ENCODE peak calls at places on chromosome 18, in six cellular contexts. One of them, this sample, is unnamed. For H3K9me3 and H3K4me1, the result is how much of the 10 kb centered on the place peaks cover.

GRCh38 chr18:48705531-48705930 is 166.7 kb downstream of the CTIF start:
- DNase-seq in OCI-LY7: no peak
- DNase-seq in gastrocnemius medialis: no peak
- DNase-seq in Panc1: no peak
- DNase-seq in tibial nerve: no peak
- DNase-seq in CD8-positive, alpha-beta T cell: no peak
- DNase-seq in this sample: no peak

GRCh38 chr18:74509856-74510769 is 13.9 kb downstream of the CNDP2 start:
- DNase-seq in OCI-LY7: no peak
- DNase-seq in gastrocnemius medialis: no peak
- DNase-seq in Panc1: no peak
- DNase-seq in tibial nerve: no peak
- DNase-seq in CD8-positive, alpha-beta T cell: no peak
- DNase-seq in this sample: no peak

GRCh38 chr18:23964282-23965238 is 50.0 kb upstream of the TTC39C start:
- DNase-seq in OCI-LY7: peak
- DNase-seq in gastrocnemius medialis: no peak
- DNase-seq in Panc1: no peak
- DNase-seq in tibial nerve: no peak
- DNase-seq in CD8-positive, alpha-beta T cell: peak
- DNase-seq in this sample: no peak

GRCh38 chr18:79947881-79948610 is 3.4 kb downstream of the SLC66A2 start:
- DNase-seq in OCI-LY7: no peak
- DNase-seq in gastrocnemius medialis: peak
- DNase-seq in Panc1: no peak
- DNase-seq in tibial nerve: no peak
- DNase-seq in CD8-positive, alpha-beta T cell: no peak
- DNase-seq in this sample: peak

GRCh38 chr18:23735021-23735464 is 45.8 kb downstream of the LAMA3 start:
- DNase-seq in OCI-LY7: no peak
- DNase-seq in gastrocnemius medialis: no peak
- DNase-seq in Panc1: no peak
- DNase-seq in tibial nerve: no peak
- DNase-seq in CD8-positive, alpha-beta T cell: no peak
- DNase-seq in this sample: no peak

GRCh38 chr18:69958422-69958821 is 10.7 kb upstream of the CD226 start:
- DNase-seq in OCI-LY7: no peak
- DNase-seq in gastrocnemius medialis: no peak
- DNase-seq in Panc1: no peak
- DNase-seq in tibial nerve: no peak
- DNase-seq in CD8-positive, alpha-beta T cell: no peak
- DNase-seq in this sample: no peak

GRCh38 chr18:8300749-8301148 is 308.5 kb upstream of the RAB12 start:
- DNase-seq in OCI-LY7: no peak
- DNase-seq in gastrocnemius medialis: no peak
- DNase-seq in Panc1: no peak
- DNase-seq in tibial nerve: no peak
- DNase-seq in CD8-positive, alpha-beta T cell: no peak
- DNase-seq in this sample: no peak

GRCh38 chr18:7561907-7562460 is 5.1 kb upstream of the PTPRM start:
- DNase-seq in OCI-LY7: no peak
- DNase-seq in gastrocnemius medialis: no peak
- DNase-seq in Panc1: no peak
- DNase-seq in tibial nerve: no peak
- DNase-seq in CD8-positive, alpha-beta T cell: no peak
- DNase-seq in this sample: no peak

GRCh38 chr18:37315935-37316334 is 249.7 kb downstream of the CELF4 start:
- DNase-seq in OCI-LY7: no peak
- DNase-seq in gastrocnemius medialis: no peak
- DNase-seq in Panc1: no peak
- DNase-seq in tibial nerve: no peak
- DNase-seq in CD8-positive, alpha-beta T cell: no peak
- DNase-seq in this sample: no peak

GRCh38 chr18:68800075-68800474 is 2.2 kb downstream of the CCDC102B start:
- DNase-seq in OCI-LY7: no peak
- DNase-seq in gastrocnemius medialis: no peak
- DNase-seq in Panc1: no peak
- DNase-seq in tibial nerve: no peak
- DNase-seq in CD8-positive, alpha-beta T cell: no peak
- DNase-seq in this sample: no peak

GRCh38 chr18:51953521-51953920 is 386.5 kb upstream of the DCC start:
- DNase-seq in OCI-LY7: no peak
- DNase-seq in gastrocnemius medialis: no peak
- DNase-seq in Panc1: no peak
- DNase-seq in tibial nerve: no peak
- DNase-seq in CD8-positive, alpha-beta T cell: no peak
- DNase-seq in this sample: no peak

GRCh38 chr18:74831571-74832250 is 234.0 kb downstream of the ZNF407 start:
- DNase-seq in OCI-LY7: no peak
- DNase-seq in gastrocnemius medialis: peak
- DNase-seq in Panc1: no peak
- DNase-seq in tibial nerve: no peak
- DNase-seq in CD8-positive, alpha-beta T cell: no peak
- DNase-seq in this sample: no peak

GRCh38 chr18:9613550-9614400 is 584 bp downstream of the PPP4R1 start:
- DNase-seq in OCI-LY7: peak
- DNase-seq in gastrocnemius medialis: peak
- DNase-seq in Panc1: no peak
- DNase-seq in tibial nerve: peak
- DNase-seq in CD8-positive, alpha-beta T cell: peak
- DNase-seq in this sample: peak

GRCh38 chr18:23226930-23227728 is 91.8 kb downstream of the CABLES1 start:
- DNase-seq in OCI-LY7: no peak
- DNase-seq in gastrocnemius medialis: peak
- DNase-seq in Panc1: no peak
- DNase-seq in tibial nerve: peak
- DNase-seq in CD8-positive, alpha-beta T cell: no peak
- DNase-seq in this sample: no peak

GRCh38 chr18:26639149-26639548 is 90.8 kb upstream of the KCTD1 start:
- DNase-seq in OCI-LY7: no peak
- DNase-seq in gastrocnemius medialis: no peak
- DNase-seq in Panc1: no peak
- DNase-seq in tibial nerve: no peak
- DNase-seq in CD8-positive, alpha-beta T cell: no peak
- DNase-seq in this sample: no peak

GRCh38 chr18:4119127-4119648 is 335.9 kb downstream of the DLGAP1 start:
- DNase-seq in OCI-LY7: no peak
- DNase-seq in gastrocnemius medialis: no peak
- DNase-seq in Panc1: no peak
- DNase-seq in tibial nerve: no peak
- DNase-seq in CD8-positive, alpha-beta T cell: no peak
- DNase-seq in this sample: no peak

GRCh38 chr18:75211721-75212625 is 1.4 kb downstream of the TSHZ1 start:
- DNase-seq in OCI-LY7: peak
- DNase-seq in gastrocnemius medialis: peak
- DNase-seq in Panc1: no peak
- DNase-seq in tibial nerve: peak
- DNase-seq in CD8-positive, alpha-beta T cell: no peak
- DNase-seq in this sample: peak

GRCh38 chr18:28834889-28835288 is 658.0 kb upstream of the CDH2 start:
- DNase-seq in OCI-LY7: no peak
- DNase-seq in gastrocnemius medialis: no peak
- DNase-seq in Panc1: peak
- DNase-seq in tibial nerve: no peak
- DNase-seq in CD8-positive, alpha-beta T cell: no peak
- DNase-seq in this sample: no peak

GRCh38 chr18:31070206-31070605 is 27.7 kb upstream of the DSC3 start:
- DNase-seq in OCI-LY7: no peak
- DNase-seq in gastrocnemius medialis: no peak
- DNase-seq in Panc1: no peak
- DNase-seq in tibial nerve: no peak
- DNase-seq in CD8-positive, alpha-beta T cell: no peak
- DNase-seq in this sample: no peak

GRCh38 chr18:25278415-25278814 is 73.6 kb downstream of the ZNF521 start:
- DNase-seq in OCI-LY7: no peak
- DNase-seq in gastrocnemius medialis: no peak
- DNase-seq in Panc1: no peak
- DNase-seq in tibial nerve: no peak
- DNase-seq in CD8-positive, alpha-beta T cell: no peak
- DNase-seq in this sample: no peak

GRCh38 chr18:30280861-30281470 is 761.6 kb downstream of the DSC3 start:
- DNase-seq in OCI-LY7: peak
- DNase-seq in gastrocnemius medialis: no peak
- DNase-seq in Panc1: peak
- DNase-seq in tibial nerve: peak
- DNase-seq in CD8-positive, alpha-beta T cell: no peak
- DNase-seq in this sample: no peak

GRCh38 chr18:8163287-8163959 is 445.8 kb upstream of the RAB12 start:
- DNase-seq in OCI-LY7: no peak
- DNase-seq in gastrocnemius medialis: no peak
- DNase-seq in Panc1: no peak
- DNase-seq in tibial nerve: no peak
- DNase-seq in CD8-positive, alpha-beta T cell: no peak
- DNase-seq in this sample: no peak

GRCh38 chr18:58140366-58141325 is 96.6 kb downstream of the NEDD4L start:
- DNase-seq in OCI-LY7: no peak
- DNase-seq in gastrocnemius medialis: no peak
- DNase-seq in Panc1: no peak
- DNase-seq in tibial nerve: no peak
- DNase-seq in CD8-positive, alpha-beta T cell: no peak
- DNase-seq in this sample: no peak

DNA sequence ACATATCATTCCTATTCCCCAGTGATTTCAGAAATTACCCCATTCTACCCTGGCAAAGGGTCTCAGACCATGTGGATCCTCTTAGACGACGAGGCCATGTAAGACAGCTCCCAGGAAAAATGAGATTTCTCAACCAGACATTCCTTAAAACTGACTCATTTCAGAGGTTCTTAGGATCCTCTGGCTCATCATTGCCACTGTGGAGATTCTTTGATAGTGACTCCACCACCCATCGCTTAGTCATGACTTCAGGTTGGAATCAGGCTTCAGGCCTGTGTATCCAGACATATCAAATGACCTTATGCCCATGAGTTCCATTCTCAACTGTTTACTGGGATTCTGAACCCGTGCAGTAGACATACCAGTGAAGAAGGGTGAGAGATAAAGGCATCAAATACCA is 245.6 kb upstream of the TCF4 start:
- DNase-seq in OCI-LY7: no peak
- DNase-seq in gastrocnemius medialis: peak
- DNase-seq in Panc1: peak
- DNase-seq in tibial nerve: no peak
- DNase-seq in CD8-positive, alpha-beta T cell: no peak
- DNase-seq in this sample: no peak
- H3K9me3 ChIP-seq in OCI-LY7: under half
- H3K9me3 ChIP-seq in gastrocnemius medialis: under half
- H3K9me3 ChIP-seq in Panc1: under half
- H3K9me3 ChIP-seq in tibial nerve: under half
- H3K9me3 ChIP-seq in CD8-positive, alpha-beta T cell: under half
- H3K9me3 ChIP-seq in this sample: under half

GRCh38 chr18:3015203-3015590 is 2.3 kb upstream of the LPIN2 start:
- DNase-seq in OCI-LY7: no peak
- DNase-seq in gastrocnemius medialis: no peak
- DNase-seq in Panc1: peak
- DNase-seq in tibial nerve: peak
- DNase-seq in CD8-positive, alpha-beta T cell: no peak
- DNase-seq in this sample: peak

GRCh38 chr18:3012920-3013810 is at the start of gene LPIN2:
- DNase-seq in OCI-LY7: peak
- DNase-seq in gastrocnemius medialis: peak
- DNase-seq in Panc1: peak
- DNase-seq in tibial nerve: peak
- DNase-seq in CD8-positive, alpha-beta T cell: peak
- DNase-seq in this sample: peak

GRCh38 chr18:3016584-3017292 is 3.8 kb upstream of the LPIN2 start:
- DNase-seq in OCI-LY7: peak
- DNase-seq in gastrocnemius medialis: no peak
- DNase-seq in Panc1: no peak
- DNase-seq in tibial nerve: peak
- DNase-seq in CD8-positive, alpha-beta T cell: no peak
- DNase-seq in this sample: no peak

GRCh38 chr18:3015851-3016250 is 2.9 kb upstream of the LPIN2 start:
- DNase-seq in OCI-LY7: no peak
- DNase-seq in gastrocnemius medialis: no peak
- DNase-seq in Panc1: no peak
- DNase-seq in tibial nerve: no peak
- DNase-seq in CD8-positive, alpha-beta T cell: no peak
- DNase-seq in this sample: no peak

GRCh38 chr18:3014501-3015202 is 1.7 kb upstream of the LPIN2 start:
- DNase-seq in OCI-LY7: no peak
- DNase-seq in gastrocnemius medialis: no peak
- DNase-seq in Panc1: no peak
- DNase-seq in tibial nerve: no peak
- DNase-seq in CD8-positive, alpha-beta T cell: no peak
- DNase-seq in this sample: no peak
- H3K4me1 ChIP-seq in OCI-LY7: half or more
- H3K4me1 ChIP-seq in gastrocnemius medialis: under half
- H3K4me1 ChIP-seq in Panc1: under half
- H3K4me1 ChIP-seq in tibial nerve: under half
- H3K4me1 ChIP-seq in CD8-positive, alpha-beta T cell: half or more
- H3K4me1 ChIP-seq in this sample: half or more

GRCh38 chr18:1062592-1062991 is 157.9 kb downstream of the ADCYAP1 start:
- DNase-seq in OCI-LY7: no peak
- DNase-seq in gastrocnemius medialis: no peak
- DNase-seq in Panc1: no peak
- DNase-seq in tibial nerve: no peak
- DNase-seq in CD8-positive, alpha-beta T cell: no peak
- DNase-seq in this sample: no peak
- TF ChIP-seq CTCF in OCI-LY7: no peak
- TF ChIP-seq CTCF in gastrocnemius medialis: no peak
- TF ChIP-seq CTCF in Panc1: no peak
- TF ChIP-seq CTCF in tibial nerve: no peak
- TF ChIP-seq CTCF in CD8-positive, alpha-beta T cell: no peak
- TF ChIP-seq CTCF in this sample: no peak

GRCh38 chr18:14914126-14914525 is 166.2 kb downstream of the ANKRD30B start:
- DNase-seq in OCI-LY7: no peak
- DNase-seq in gastrocnemius medialis: no peak
- DNase-seq in Panc1: no peak
- DNase-seq in tibial nerve: no peak
- DNase-seq in CD8-positive, alpha-beta T cell: no peak
- DNase-seq in this sample: no peak

GRCh38 chr18:14916181-14916580 is 168.2 kb downstream of the ANKRD30B start:
- DNase-seq in OCI-LY7: no peak
- DNase-seq in gastrocnemius medialis: no peak
- DNase-seq in Panc1: no peak
- DNase-seq in tibial nerve: no peak
- DNase-seq in CD8-positive, alpha-beta T cell: no peak
- DNase-seq in this sample: no peak

GRCh38 chr18:14914771-14915170 is 166.8 kb downstream of the ANKRD30B start:
- DNase-seq in OCI-LY7: no peak
- DNase-seq in gastrocnemius medialis: no peak
- DNase-seq in Panc1: no peak
- DNase-seq in tibial nerve: no peak
- DNase-seq in CD8-positive, alpha-beta T cell: no peak
- DNase-seq in this sample: no peak

GRCh38 chr18:14917311-14917710 is 169.3 kb downstream of the ANKRD30B start:
- DNase-seq in OCI-LY7: no peak
- DNase-seq in gastrocnemius medialis: no peak
- DNase-seq in Panc1: no peak
- DNase-seq in tibial nerve: no peak
- DNase-seq in CD8-positive, alpha-beta T cell: no peak
- DNase-seq in this sample: no peak

DNA sequence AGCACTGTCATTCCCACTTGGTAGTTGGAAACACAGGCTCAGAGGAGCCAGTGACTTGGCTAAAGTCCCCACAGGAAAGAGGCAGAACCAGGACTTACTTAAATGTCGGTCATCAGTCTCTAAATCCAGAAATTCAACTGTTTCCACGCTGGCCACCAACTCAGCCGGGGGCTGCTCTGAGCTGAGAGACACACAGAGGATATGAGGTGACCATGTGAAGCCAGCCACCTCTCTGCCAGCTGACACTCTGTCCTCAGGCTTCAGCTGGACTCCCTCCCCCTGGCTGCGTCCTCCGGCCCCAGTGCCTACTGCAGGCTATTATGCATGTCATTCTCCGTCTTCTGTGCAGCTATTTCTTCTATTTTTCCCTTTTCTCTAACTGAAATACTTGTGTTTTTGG is 168.9 kb downstream of the ANKRD30B start:
- DNase-seq in OCI-LY7: no peak
- DNase-seq in gastrocnemius medialis: no peak
- DNase-seq in Panc1: no peak
- DNase-seq in tibial nerve: no peak
- DNase-seq in CD8-positive, alpha-beta T cell: no peak
- DNase-seq in this sample: no peak
- H3K9me3 ChIP-seq in OCI-LY7: under half
- H3K9me3 ChIP-seq in gastrocnemius medialis: under half
- H3K9me3 ChIP-seq in Panc1: under half
- H3K9me3 ChIP-seq in tibial nerve: under half
- H3K9me3 ChIP-seq in CD8-positive, alpha-beta T cell: under half
- H3K9me3 ChIP-seq in this sample: under half